ENCODE peak calls at places on chromosomes 6 and 20, in five cellular contexts. Z is MM.1S, E is fibroblast of lung, F is mesenchymal stem cell, B is colonic mucosa. D is an unnamed sample.

GRCh38 chr6:803191-803977 is 110.4 kb upstream of the EXOC2 start:
- DNase-seq in F (no peak), E (no peak), B (no peak), Z (no peak), D (no peak)

GRCh38 chr20:25035924-25036323 is 22.0 kb downstream of the ACSS1 start:
- DNase-seq in F (no peak), B (no peak), Z (peak; percentile 40), E (no peak), D (no peak)

GRCh38 chr20:51400051-51400926 is 142.2 kb downstream of the NFATC2 start:
- DNase-seq in F (no peak), B (no peak), Z (peak; percentile 93), E (no peak), D (no peak)

GRCh38 chr20:54356726-54357235 is 118.6 kb upstream of the DOK5 start:
- DNase-seq in Z (no peak), F (no peak), E (no peak), B (no peak), D (peak; percentile 50)

GRCh38 chr6:114304304-114304887 is 38.4 kb downstream of the HS3ST5 start:
- DNase-seq in Z (peak; percentile 17), E (peak; percentile 12), B (no peak), F (peak; percentile 15), D (peak; percentile 83)

GRCh38 chr6:1379026-1379809 is 10.2 kb upstream of the FOXF2 start:
- DNase-seq in B (no peak), Z (peak; percentile 24), E (no peak), F (no peak), D (peak; percentile 32)

GRCh38 chr6:93088675-93089575 is 330.4 kb downstream of the EPHA7 start:
- DNase-seq in B (no peak), Z (no peak), E (peak; percentile 5), F (peak; percentile 12), D (no peak)

GRCh38 chr20:17644451-17644850 is 37.6 kb downstream of the RRBP1 start:
- DNase-seq in B (no peak), F (no peak), Z (no peak), E (peak; percentile 43), D (no peak)

GRCh38 chr20:52586697-52587096 is 385.5 kb upstream of the TSHZ2 start:
- DNase-seq in B (no peak), Z (no peak), E (no peak), F (no peak), D (no peak)

GRCh38 chr20:4158466-4159050 is 143.2 kb upstream of the RNF24 start:
- DNase-seq in F (no peak), B (no peak), E (no peak), Z (no peak), D (no peak)

GRCh38 chr20:4820833-4821518 is 99.3 kb downstream of the PRND start:
- DNase-seq in B (no peak), E (peak; percentile 77), F (peak; percentile 12), Z (no peak), D (peak; percentile 77)

GRCh38 chr20:63955281-63955845 is 853 bp downstream of the UCKL1 start:
- DNase-seq in F (peak; percentile 57), Z (no peak), E (peak; percentile 28), B (no peak), D (peak; percentile 71)

GRCh38 chr6:15518057-15518456 is 144.8 kb downstream of the DTNBP1 start:
- DNase-seq in F (no peak), Z (no peak), B (no peak), E (peak; percentile 57), D (no peak)

GRCh38 chr20:23257848-23258746 is 92.5 kb upstream of the NXT1 start:
- DNase-seq in Z (no peak), E (peak; percentile 91), B (no peak), F (peak; percentile 93), D (peak; percentile 58)

GRCh38 chr20:14632906-14633305 is 295.5 kb upstream of the FLRT3 start:
- DNase-seq in E (no peak), F (no peak), B (no peak), Z (no peak), D (no peak)

GRCh38 chr20:51116765-51117686 is 94.1 kb upstream of the KCNG1 start:
- DNase-seq in E (peak; percentile 35), Z (no peak), B (no peak), F (no peak), D (no peak)

GRCh38 chr6:139027620-139028182 is 844 bp upstream of the ABRACL start:
- DNase-seq in F (peak; percentile 82), Z (peak; percentile 7), B (peak; percentile 63), E (peak; percentile 45), D (no peak)

DNA sequence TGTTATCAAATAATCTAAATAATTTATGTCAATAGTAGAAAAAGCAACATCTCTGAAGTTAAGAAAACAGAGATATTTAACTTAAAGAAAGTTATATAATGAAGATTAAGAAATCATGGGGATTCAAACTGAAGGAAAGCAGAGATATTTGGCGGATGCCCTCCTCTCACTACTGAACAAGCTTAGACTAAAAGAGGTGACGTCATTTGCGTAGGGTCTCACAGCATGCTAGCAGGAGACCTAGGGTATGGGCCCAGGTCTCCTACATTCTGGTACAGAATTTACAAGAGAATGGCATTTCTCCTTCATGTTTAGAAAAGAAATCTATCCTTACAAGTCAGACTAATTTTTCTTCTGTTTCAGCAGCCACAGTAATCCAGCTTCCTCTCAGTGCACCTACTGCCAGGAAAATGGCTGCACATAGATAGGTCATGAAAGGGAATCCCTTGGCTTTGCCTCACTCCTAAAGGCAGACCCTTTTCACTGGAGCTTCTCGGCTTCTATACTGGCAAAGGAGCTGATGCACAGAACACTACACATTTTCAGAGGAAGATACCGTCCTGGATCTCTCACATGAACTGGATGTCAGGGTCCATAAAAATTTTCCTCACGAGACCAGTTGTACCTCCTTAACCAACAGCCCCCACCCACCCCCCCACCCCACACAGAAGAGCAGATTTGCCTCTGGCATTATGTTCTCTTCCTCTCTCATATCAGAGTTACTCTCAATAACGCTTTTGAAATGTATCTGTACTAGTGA is 41.8 kb upstream of the DST start:
- DNase-seq in E (no peak), Z (no peak), F (no peak), B (no peak), D (no peak)
- H3K4me3 ChIP-seq in E (no peak overlapping the region), Z (no peak overlapping the region), F (no peak overlapping the region), B (no peak overlapping the region), D (no peak overlapping the region)

DNA sequence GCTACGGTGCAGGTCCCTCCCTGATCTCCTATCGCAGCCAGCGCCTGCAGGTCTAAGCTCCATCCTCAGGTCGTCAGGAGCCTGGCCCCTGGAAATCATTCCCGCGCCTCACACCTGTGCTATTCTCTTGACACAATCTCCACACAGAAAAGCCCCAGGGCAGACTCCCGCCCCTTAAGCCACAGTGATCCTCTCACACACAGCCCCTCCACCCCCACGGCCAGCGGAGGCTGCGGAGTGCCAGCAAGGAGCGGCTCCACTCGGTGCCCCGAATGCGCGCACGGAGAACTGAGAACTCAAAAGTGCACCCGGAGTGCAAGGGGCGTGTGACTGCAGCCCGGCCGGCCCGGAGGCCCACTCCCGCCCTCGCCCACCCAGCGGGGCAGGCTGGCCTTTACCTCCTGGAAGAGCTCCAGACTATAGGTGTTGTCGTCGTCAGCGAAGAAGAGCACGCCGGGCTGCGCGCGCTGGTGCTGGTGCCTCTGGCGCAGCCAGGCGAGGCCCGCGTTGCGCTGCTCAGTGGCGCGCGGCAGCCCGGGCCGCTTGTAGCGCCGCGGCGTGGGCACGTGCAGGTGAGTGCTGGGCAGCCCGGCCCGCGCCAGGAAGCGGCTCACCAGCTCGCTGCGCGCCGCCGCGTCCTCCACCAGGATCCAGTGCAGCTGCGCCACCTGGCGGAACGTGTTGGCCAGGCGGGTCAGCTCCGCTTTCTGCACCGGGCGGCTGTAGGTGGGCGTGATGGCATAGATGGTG is 1.2 kb downstream of the B3GAT2 start:
- DNase-seq in E (peak; percentile 69), F (peak; percentile 60), B (peak; percentile 89), Z (peak; percentile 84), D (peak; percentile 90)
- H3K9ac ChIP-seq in E (no peak overlapping the region), F (no peak overlapping the region), B (no peak overlapping the region), Z (peak overlapping the region; percentile 18), D (no peak overlapping the region)

DNA sequence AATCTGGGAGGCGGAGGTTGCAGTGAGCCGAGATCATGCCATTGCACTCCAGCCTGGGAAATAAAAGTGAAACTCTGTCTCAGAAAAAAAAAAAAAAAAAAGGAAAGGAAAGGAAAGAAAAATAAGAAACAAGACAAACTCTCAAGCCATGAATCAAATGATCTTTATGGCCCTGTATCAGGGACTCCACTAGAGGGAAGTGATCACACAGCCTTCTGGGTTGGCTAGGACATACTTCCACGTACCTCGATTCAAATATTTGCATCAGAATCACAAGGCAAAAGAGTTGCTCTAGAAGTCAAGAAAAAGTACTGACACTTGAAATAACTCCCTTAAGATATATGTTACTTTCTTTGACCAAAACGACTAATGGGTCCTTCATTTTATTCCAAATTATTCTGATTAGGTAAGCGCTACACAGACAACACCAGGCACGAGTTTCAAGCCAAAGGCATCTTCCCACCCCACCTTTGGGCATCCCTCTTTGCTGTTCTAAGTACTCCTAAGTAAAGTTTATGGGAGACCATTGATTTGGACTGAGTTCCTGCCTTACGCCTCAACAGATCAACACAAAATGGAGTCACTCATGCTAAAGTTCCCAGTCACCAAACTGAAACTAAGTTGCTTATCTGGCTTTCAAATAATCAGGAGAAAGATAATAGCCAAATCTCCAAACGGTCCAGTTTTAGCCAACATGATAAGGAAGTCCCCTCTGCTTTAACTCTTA is 77.5 kb upstream of the NT5E start:
- DNase-seq in Z (no peak), F (no peak), B (no peak), E (no peak), D (no peak)
- H3K4me3 ChIP-seq in Z (no peak overlapping the region), F (no peak overlapping the region), B (no peak overlapping the region), E (no peak overlapping the region), D (no peak overlapping the region)

GRCh38 chr20:382291-383115 is 1.9 kb downstream of the TRIB3 start:
- DNase-seq in Z (no peak), E (no peak), B (no peak), F (peak; percentile 54), D (no peak)
- H3K9ac ChIP-seq in Z (no peak overlapping the region), E (no peak overlapping the region), B (peak overlapping the region; percentile 58), F (peak overlapping the region; percentile 8), D (peak overlapping the region; percentile 13)

DNA sequence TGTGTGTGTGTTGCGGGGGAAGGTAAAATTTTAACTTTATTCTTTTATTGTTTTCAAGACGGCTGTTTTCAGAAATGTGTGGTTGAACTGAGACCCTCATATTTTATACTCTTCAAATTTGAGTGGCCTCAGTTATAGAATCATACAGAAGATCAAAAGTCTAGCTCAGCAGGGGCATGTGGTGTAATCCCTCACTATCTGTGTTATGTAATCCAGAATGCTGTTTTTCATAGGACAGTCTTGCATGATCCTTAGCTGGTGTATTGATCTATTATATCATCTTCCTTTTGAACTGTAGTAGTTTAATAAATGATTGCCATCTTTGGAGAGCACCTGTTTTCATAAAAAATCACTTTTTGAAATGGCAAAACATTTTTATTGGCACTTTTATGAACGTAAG is 1.4 kb downstream of the PLCB4 start:
- DNase-seq in F (no peak), B (no peak), E (no peak), Z (no peak), D (no peak)
- H3K4me3 ChIP-seq in F (no peak overlapping the region), B (no peak overlapping the region), E (peak overlapping the region; percentile 4), Z (no peak overlapping the region), D (no peak overlapping the region)

GRCh38 chr20:62770111-62770910 is 26.0 kb upstream of the MRGBP start:
- DNase-seq in F (no peak), Z (no peak), B (no peak), E (no peak), D (no peak)

GRCh38 chr20:62768234-62768814 is 27.9 kb upstream of the MRGBP start:
- DNase-seq in Z (no peak), F (no peak), E (no peak), B (no peak), D (no peak)

GRCh38 chr20:62770916-62771315 is 25.4 kb upstream of the MRGBP start:
- DNase-seq in E (no peak), Z (no peak), B (no peak), F (no peak), D (no peak)

GRCh38 chr20:62769346-62770071 is 26.8 kb upstream of the MRGBP start:
- DNase-seq in F (no peak), B (no peak), Z (no peak), E (no peak), D (no peak)

GRCh38 chr20:62768815-62769287 is 27.4 kb upstream of the MRGBP start:
- DNase-seq in B (no peak), F (no peak), Z (no peak), E (peak; percentile 78), D (peak; percentile 61)
- H3K9ac ChIP-seq in B (no peak overlapping the region), F (no peak overlapping the region), Z (no peak overlapping the region), E (no peak overlapping the region), D (no peak overlapping the region)

D was measured in adipocyte.